ENCODE peak calls at places on chromosomes 6 and 20, in nine cellular contexts. K is AG10803; O is activated T-helper 1 cell treated with anti-CD3 and anti-CD28 coated beads, Interleukin-2, amount 50 U/mL, for 16 hours; D is AG04449; V is NCI-H774; S is body of pancreas; Z is NCI-H1694 treated with DMSO at 0.1 percent for 48 hours; R is activated naive CD4-positive, alpha-beta T cell treated with anti-CD3 and anti-CD28 coated beads for 36 hours; J is HuH-7. B is an unnamed sample.

GRCh38 chr6:47631248-47632196 is 66.9 kb upstream of the ADGRF4 start:
- DNase-seq in K (peak), O (no peak), D (no peak), V (peak), S (no peak), Z (peak), R (no peak), J (no peak), B (peak)

GRCh38 chr20:5949943-5950270 is 426 bp downstream of the TRMT6 start:
- DNase-seq in K (no peak), O (no peak), D (no peak), V (no peak), S (no peak), Z (no peak), R (no peak), J (peak), B (no peak)

GRCh38 chr6:155493694-155494143 is 38.1 kb upstream of the NOX3 start:
- DNase-seq in K (peak), O (no peak), D (peak), V (no peak), S (peak), Z (no peak), R (peak), J (no peak), B (no peak)

GRCh38 chr6:125057392-125058246 is 95.4 kb downstream of the RNF217 start:
- DNase-seq in K (no peak), O (no peak), D (no peak), V (no peak), S (no peak), Z (no peak), R (no peak), J (no peak), B (no peak)

GRCh38 chr6:168113226-168113625 is 34.2 kb upstream of the FRMD1 start:
- DNase-seq in K (no peak), O (no peak), D (no peak), V (no peak), S (no peak), Z (no peak), R (no peak), J (no peak), B (no peak)

GRCh38 chr6:107629545-107630147 is 139.7 kb downstream of the SOBP start:
- DNase-seq in K (no peak), O (no peak), D (no peak), V (peak), S (no peak), Z (no peak), R (no peak), J (no peak), B (no peak)

GRCh38 chr20:50085481-50086365 is 27.2 kb downstream of the UBE2V1 start:
- DNase-seq in K (peak), O (no peak), D (no peak), V (peak), S (peak), Z (peak), R (peak), J (peak), B (peak)

GRCh38 chr6:139568956-139569538 is 194.6 kb upstream of the CITED2 start:
- DNase-seq in K (peak), O (no peak), D (no peak), V (no peak), S (no peak), Z (no peak), R (no peak), J (no peak), B (no peak)

GRCh38 chr6:91097316-91097878 is 510.5 kb upstream of the MAP3K7 start:
- DNase-seq in K (no peak), O (no peak), D (no peak), V (no peak), S (no peak), Z (no peak), R (no peak), J (no peak), B (no peak)

GRCh38 chr6:150345786-150346185 is 23.0 kb upstream of the IYD start:
- DNase-seq in K (peak), O (no peak), D (no peak), V (no peak), S (no peak), Z (no peak), R (no peak), J (no peak), B (no peak)

GRCh38 chr6:80182291-80182690 is 75.8 kb downstream of the BCKDHB start:
- DNase-seq in K (peak), O (no peak), D (no peak), V (no peak), S (no peak), Z (no peak), R (no peak), J (no peak), B (no peak)

GRCh38 chr6:38774933-38775707 is 60.0 kb downstream of the DNAH8 start:
- DNase-seq in K (no peak), O (no peak), D (no peak), V (no peak), S (no peak), Z (no peak), R (no peak), J (no peak), B (no peak)

GRCh38 chr6:2669067-2669710 is 81.5 kb downstream of the MYLK4 start:
- DNase-seq in K (no peak), O (no peak), D (no peak), V (no peak), S (no peak), Z (no peak), R (no peak), J (no peak), B (no peak)

GRCh38 chr20:51639206-51639832 is 96.8 kb upstream of the NFATC2 start:
- DNase-seq in K (peak), O (peak), D (no peak), V (no peak), S (peak), Z (no peak), R (peak), J (peak), B (peak)

GRCh38 chr6:111428803-111429202 is 54.2 kb downstream of the REV3L start:
- DNase-seq in K (no peak), O (no peak), D (no peak), V (no peak), S (no peak), Z (no peak), R (no peak), J (no peak), B (no peak)

GRCh38 chr20:47432251-47433210 is 69.2 kb upstream of the NCOA3 start:
- DNase-seq in K (no peak), O (no peak), D (no peak), V (no peak), S (no peak), Z (no peak), R (no peak), J (no peak), B (no peak)

GRCh38 chr20:24965065-24965919 is 16.2 kb downstream of the CST7 start:
- DNase-seq in K (no peak), O (no peak), D (no peak), V (no peak), S (no peak), Z (peak), R (no peak), J (no peak), B (peak)

GRCh38 chr20:62733891-62734290 is 25.3 kb downstream of the NTSR1 start:
- DNase-seq in K (no peak), O (no peak), D (no peak), V (no peak), S (no peak), Z (no peak), R (no peak), J (no peak), B (no peak)

GRCh38 chr20:2169456-2170088 is 67.9 kb downstream of the STK35 start:
- DNase-seq in K (no peak), O (no peak), D (no peak), V (no peak), S (no peak), Z (no peak), R (no peak), J (no peak), B (no peak)

GRCh38 chr6:15443119-15443518 is 197.2 kb downstream of the JARID2 start:
- DNase-seq in K (peak), O (no peak), D (peak), V (no peak), S (no peak), Z (no peak), R (no peak), J (no peak), B (no peak)

GRCh38 chr6:170289108-170289931 is 1.6 kb downstream of the DLL1 start:
- DNase-seq in K (no peak), O (no peak), D (no peak), V (peak), S (no peak), Z (no peak), R (peak), J (no peak), B (no peak)

GRCh38 chr20:15487682-15488081 is 1085.6 kb downstream of the KIF16B start:
- DNase-seq in K (no peak), O (no peak), D (no peak), V (no peak), S (no peak), Z (no peak), R (no peak), J (no peak), B (no peak)

GRCh38 chr6:137361701-137362100 is 132.5 kb downstream of the OLIG3 start:
- DNase-seq in K (peak), O (no peak), D (no peak), V (no peak), S (no peak), Z (no peak), R (no peak), J (no peak), B (no peak)

GRCh38 chr6:16727996-16728395 is 33.3 kb downstream of the ATXN1 start:
- DNase-seq in K (no peak), O (no peak), D (no peak), V (no peak), S (peak), Z (no peak), R (no peak), J (no peak), B (no peak)

GRCh38 chr6:35731736-35732532 is 4.9 kb upstream of the ARMC12 start:
- DNase-seq in K (peak), O (peak), D (peak), V (peak), S (peak), Z (peak), R (peak), J (peak), B (peak)

GRCh38 chr20:40457404-40457803 is 231.6 kb downstream of the MAFB start:
- DNase-seq in K (no peak), O (no peak), D (no peak), V (no peak), S (no peak), Z (no peak), R (no peak), J (no peak), B (no peak)

GRCh38 chr6:5763407-5763806 is 243.3 kb downstream of the NRN1 start:
- DNase-seq in K (peak), O (no peak), D (no peak), V (no peak), S (no peak), Z (no peak), R (no peak), J (no peak), B (no peak)

GRCh38 chr6:4776493-4776966 is 326 bp downstream of the CDYL start:
- DNase-seq in K (no peak), O (no peak), D (no peak), V (peak), S (no peak), Z (no peak), R (peak), J (no peak), B (no peak)

GRCh38 chr6:35737413-35738211 is 780 bp downstream of the ARMC12 start:
- DNase-seq in K (peak), O (no peak), D (peak), V (peak), S (peak), Z (peak), R (no peak), J (peak), B (peak)

GRCh38 chr20:57582432-57583288 is 21.8 kb downstream of the PCK1 start:
- DNase-seq in K (no peak), O (no peak), D (no peak), V (peak), S (peak), Z (no peak), R (no peak), J (peak), B (peak)

GRCh38 chr6:431504-431903 is 40.0 kb downstream of the IRF4 start:
- DNase-seq in K (no peak), O (no peak), D (no peak), V (no peak), S (no peak), Z (no peak), R (peak), J (no peak), B (no peak)

GRCh38 chr20:63522091-63522868 is 1.7 kb downstream of the PPDPF start:
- DNase-seq in K (no peak), O (no peak), D (no peak), V (no peak), S (no peak), Z (no peak), R (no peak), J (no peak), B (no peak)

GRCh38 chr20:52577696-52578095 is 386.1 kb upstream of the ZFP64 start:
- DNase-seq in K (no peak), O (no peak), D (no peak), V (no peak), S (no peak), Z (no peak), R (no peak), J (no peak), B (no peak)

GRCh38 chr6:111573118-111573883 is 32.4 kb downstream of the TRAF3IP2 start:
- DNase-seq in K (peak), O (no peak), D (no peak), V (no peak), S (no peak), Z (no peak), R (no peak), J (no peak), B (no peak)

GRCh38 chr20:21703740-21704407 is 1.6 kb upstream of the PAX1 start:
- DNase-seq in K (no peak), O (no peak), D (no peak), V (no peak), S (no peak), Z (no peak), R (no peak), J (no peak), B (no peak)

GRCh38 chr6:106514281-106514885 is 114.9 kb downstream of the RTN4IP1 start:
- DNase-seq in K (no peak), O (no peak), D (no peak), V (no peak), S (no peak), Z (no peak), R (no peak), J (no peak), B (no peak)

B was measured in cerebellar cortex.